ENCODE peak calls at places on chromosomes 6 and 20, in six cellular contexts. L is HCT116, B is uterus, R is A549, O is heart left ventricle, N is thyroid gland. I is an unnamed sample.

GRCh38 chr20:719068-719467 is 43.5 kb upstream of the SCRT2 start:
- DNase-seq in O (no peak), R (no peak), N (no peak), B (no peak), L (no peak), I (peak; percentile 24)

GRCh38 chr6:126805861-126806260 is 312.6 kb upstream of the RSPO3 start:
- DNase-seq in R (no peak), L (no peak), O (no peak), B (no peak), N (no peak), I (no peak)

GRCh38 chr6:82786251-82786650 is 279.4 kb downstream of the UBE3D start:
- DNase-seq in B (no peak), N (no peak), R (no peak), O (no peak), L (no peak), I (no peak)

GRCh38 chr6:978937-979685 is 286.2 kb upstream of the EXOC2 start:
- DNase-seq in B (no peak), R (no peak), L (no peak), N (no peak), O (no peak), I (no peak)

GRCh38 chr6:12083763-12084162 is 71.7 kb downstream of the HIVEP1 start:
- DNase-seq in O (no peak), B (no peak), L (no peak), R (no peak), N (no peak), I (no peak)

GRCh38 chr20:45061244-45061643 is 39.7 kb downstream of the KCNS1 start:
- DNase-seq in N (no peak), L (peak; percentile 26), R (peak; percentile 73), B (no peak), O (no peak), I (no peak)

GRCh38 chr6:26249959-26250805 is 114.8 kb upstream of the BTN3A2 start:
- DNase-seq in N (peak; percentile 79), O (no peak), B (peak; percentile 41), R (peak; percentile 82), L (no peak), I (peak; percentile 94)

GRCh38 chr6:122102026-122102425 is 297.4 kb upstream of the HSF2 start:
- DNase-seq in B (no peak), N (no peak), R (no peak), L (no peak), O (no peak), I (no peak)

GRCh38 chr6:150747155-150747554 is 118.3 kb upstream of the MTHFD1L start:
- DNase-seq in L (no peak), B (no peak), R (no peak), N (no peak), O (no peak), I (no peak)

GRCh38 chr6:34657037-34657306 is 39.6 kb downstream of the ILRUN start:
- DNase-seq in B (no peak), R (no peak), L (no peak), N (no peak), O (no peak), I (no peak)

GRCh38 chr6:13392462-13392861 is 64.1 kb upstream of the TBC1D7 start:
- DNase-seq in L (no peak), R (no peak), N (no peak), B (no peak), O (no peak), I (no peak)

GRCh38 chr20:41635158-41635557 is 17.0 kb upstream of the CHD6 start:
- DNase-seq in N (no peak), L (no peak), R (no peak), O (no peak), B (no peak), I (no peak)

GRCh38 chr6:5521322-5521721 is 260.0 kb downstream of the FARS2 start:
- DNase-seq in B (no peak), O (no peak), R (no peak), N (no peak), L (no peak), I (no peak)

DNA sequence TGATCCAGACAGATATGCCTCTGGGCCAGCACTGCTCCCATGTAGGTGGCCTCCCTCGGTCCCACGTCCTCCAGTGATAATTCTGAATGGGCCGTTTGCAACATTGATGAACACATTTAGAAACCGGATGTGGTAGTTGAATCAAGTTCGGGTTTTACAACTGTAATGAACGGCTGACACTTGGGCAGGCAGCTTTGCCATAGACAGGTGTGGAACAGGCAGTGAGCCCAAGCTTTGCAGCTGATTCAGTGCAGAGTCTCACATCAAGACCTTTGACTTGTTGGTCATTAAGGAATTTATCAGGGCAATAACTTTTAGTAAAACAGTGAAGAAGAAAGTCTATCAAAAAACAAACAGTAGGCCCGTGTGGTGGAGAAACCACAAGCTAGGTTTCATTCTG is 466.6 kb upstream of the AGPAT4 start:
- DNase-seq in R (no peak), N (no peak), B (no peak), O (no peak), L (no peak), I (no peak)
- H3K4me1 ChIP-seq in R (no peaks in the 10 kb centered on the region), N (no peaks in the 10 kb centered on the region), B (no peaks in the 10 kb centered on the region), O (no peaks in the 10 kb centered on the region), L (no peaks in the 10 kb centered on the region), I (no peaks in the 10 kb centered on the region)

GRCh38 chr6:105401247-105402089 is 1.4 kb downstream of the PREP start:
- DNase-seq in B (no peak), L (no peak), R (no peak), N (no peak), O (no peak), I (no peak)

GRCh38 chr6:105398859-105399258 is 4.0 kb downstream of the PREP start:
- DNase-seq in O (no peak), R (no peak), N (no peak), B (no peak), L (no peak), I (no peak)

GRCh38 chr6:105402090-105402980 is 547 bp downstream of the PREP start:
- DNase-seq in N (no peak), R (peak; percentile 41), L (no peak), O (peak; percentile 40), B (no peak), I (no peak)

GRCh38 chr6:105400501-105400900 is 2.4 kb downstream of the PREP start:
- DNase-seq in B (no peak), N (no peak), L (no peak), R (no peak), O (no peak), I (no peak)

DNA sequence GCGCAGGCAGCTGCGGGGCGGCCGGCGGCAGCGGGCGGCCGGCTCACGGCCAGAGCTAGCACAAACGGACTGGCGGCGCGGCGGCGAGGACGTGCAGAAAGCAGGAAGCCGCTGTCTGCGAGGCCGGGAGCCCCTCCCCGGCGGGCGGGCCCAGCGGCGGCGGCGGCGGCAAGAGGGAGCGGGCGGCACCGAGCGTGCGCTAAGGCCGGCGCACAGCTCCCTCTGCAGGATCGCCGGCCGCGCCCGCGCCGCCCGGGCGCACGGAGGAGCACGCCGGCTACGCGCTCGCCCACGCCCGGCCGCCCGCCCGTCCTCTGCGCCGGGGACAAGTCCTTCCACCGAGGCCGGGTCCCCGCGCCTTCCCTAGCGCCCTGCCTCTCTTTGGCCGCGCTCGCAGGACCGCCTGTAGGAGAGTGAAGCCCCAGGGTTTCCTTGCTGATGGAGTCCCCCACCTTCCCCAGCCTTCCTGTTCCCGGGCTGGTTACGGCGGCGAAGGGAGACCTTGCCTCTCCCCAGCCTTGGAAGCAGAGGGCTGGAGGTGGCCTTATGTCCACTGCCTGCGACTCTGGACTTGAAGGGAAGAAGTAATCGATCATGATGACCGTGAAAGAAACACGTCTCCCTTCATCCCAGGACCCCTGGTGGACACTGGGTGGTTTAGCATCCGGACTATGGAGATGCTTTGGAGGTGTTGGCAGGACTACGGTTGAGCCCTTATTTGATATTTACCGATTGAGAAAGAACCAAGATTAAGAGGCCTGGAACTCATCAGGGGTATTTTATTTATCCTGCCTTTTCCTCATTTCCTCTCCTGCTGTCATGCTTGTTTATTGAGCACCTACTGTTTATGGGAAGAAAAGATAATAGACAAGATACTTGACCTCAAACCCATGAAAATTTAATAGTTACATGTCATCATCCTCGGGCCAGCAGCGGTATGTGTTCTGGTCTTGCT is at the start of gene PREP:
- DNase-seq in N (peak; percentile 85), B (peak; percentile 68), O (peak; percentile 86), R (peak; percentile 85), L (peak; percentile 72), I (peak; percentile 98)
- TF ChIP-seq POLR2A in N (no peak), B (peak; percentile 66), O (no peak), R (peak; percentile 64), L (no peak), I (no peak)

GRCh38 chr20:47328841-47329448 is 27.6 kb downstream of the ZMYND8 start:
- DNase-seq in R (no peak), B (peak; percentile 49), L (no peak), O (no peak), N (no peak), I (no peak)

GRCh38 chr20:47332381-47333206 is 23.9 kb downstream of the ZMYND8 start:
- DNase-seq in L (no peak), N (no peak), R (no peak), B (no peak), O (no peak), I (no peak)

GRCh38 chr20:47327711-47328110 is 28.8 kb downstream of the ZMYND8 start:
- DNase-seq in L (no peak), R (no peak), O (no peak), B (no peak), N (no peak), I (peak; percentile 15)

GRCh38 chr20:47330933-47331708 is 25.4 kb downstream of the ZMYND8 start:
- DNase-seq in N (no peak), O (no peak), B (no peak), L (peak; percentile 76), R (peak; percentile 87), I (no peak)

DNA sequence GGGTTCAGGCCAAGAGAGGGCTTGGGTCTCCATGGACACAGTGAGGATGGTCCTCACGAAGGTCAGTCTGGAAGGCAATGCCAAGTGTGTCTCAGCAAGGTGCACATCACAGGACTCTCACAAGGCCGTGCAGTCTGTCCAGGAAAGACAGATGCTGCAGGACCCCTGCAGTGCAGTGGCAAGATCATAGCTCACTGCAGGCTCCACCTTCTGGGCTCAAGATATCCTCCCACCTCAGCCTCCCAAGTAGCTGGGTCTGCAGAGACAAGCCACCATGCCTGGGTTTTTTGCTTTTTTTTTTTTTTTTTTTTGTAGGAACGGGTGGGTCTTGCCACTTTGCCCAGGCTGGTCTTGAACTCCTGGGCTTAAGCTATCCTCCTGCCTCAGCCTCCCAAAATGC is 26.4 kb downstream of the ZMYND8 start:
- DNase-seq in L (no peak), O (no peak), N (no peak), R (peak; percentile 41), B (no peak), I (no peak)
- H3K4me1 ChIP-seq in L (peaks cover 86% of the 10 kb centered on the region), O (peaks cover 22% of the 10 kb centered on the region), N (peaks cover 62% of the 10 kb centered on the region), R (peaks cover 93% of the 10 kb centered on the region), B (peaks cover 10% of the 10 kb centered on the region), I (peaks cover 52% of the 10 kb centered on the region)

DNA sequence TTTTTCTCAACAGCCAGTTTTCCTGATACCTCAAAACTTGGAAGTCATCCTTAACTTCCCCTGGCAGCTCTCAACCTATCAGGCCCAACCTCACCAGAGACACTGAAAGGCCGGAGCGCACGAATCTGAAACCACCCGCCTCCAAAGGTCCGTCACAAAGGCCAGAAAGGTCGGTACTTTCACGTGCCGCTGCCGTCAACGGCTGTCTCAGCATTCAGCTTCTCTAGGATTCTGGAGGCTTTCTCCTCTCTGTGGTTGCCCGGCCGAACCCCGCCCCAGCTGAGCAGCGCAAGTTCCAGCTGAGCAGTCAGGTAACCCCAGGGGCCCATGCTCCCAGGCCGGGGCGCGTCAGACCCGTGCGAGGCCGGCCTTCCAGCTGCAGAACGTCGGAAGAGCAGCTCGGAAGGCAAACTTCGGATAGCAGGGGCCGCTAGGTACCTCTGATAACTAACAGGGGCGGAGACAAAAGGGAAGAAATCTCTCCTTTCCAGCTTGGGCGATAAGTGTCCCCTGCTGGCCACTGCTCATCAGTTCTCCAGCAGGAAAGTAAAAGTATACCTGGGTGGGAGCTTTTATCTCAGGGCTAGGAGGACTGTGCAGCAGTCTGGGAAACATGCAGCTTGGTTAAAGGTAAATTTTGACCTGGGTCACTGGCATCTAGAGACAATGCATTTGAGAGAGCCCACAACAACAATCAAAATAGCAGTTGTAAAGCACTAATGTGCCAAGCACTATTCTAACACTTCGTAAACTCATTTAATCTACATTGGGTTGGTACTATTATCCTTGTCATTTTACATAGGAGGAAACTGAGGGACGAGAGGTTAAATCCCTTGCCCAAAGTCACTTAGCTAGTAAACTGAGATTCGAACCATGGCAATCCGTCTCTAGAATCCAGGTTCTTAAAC is 16.1 kb downstream of the ZSCAN12 start:
- DNase-seq in O (peak; percentile 83), N (peak; percentile 90), L (peak; percentile 82), R (peak; percentile 91), B (peak; percentile 80), I (peak; percentile 93)
- TF ChIP-seq POLR2A in O (no peak), N (no peak), L (peak; percentile 62), R (no peak), B (peak; percentile 24), I (no peak)